ENCODE peak calls at places on chromosomes 12 and 14, in ten cellular contexts. One of them, this sample, is unnamed.

GRCh38 chr14:106530423-106531107 is 1004.2 kb downstream of the TMEM121 start:
- DNase-seq in mammary epithelial cell: no peak
- DNase-seq in PC-3: no peak
- DNase-seq in HepG2: peak
- DNase-seq in A549: peak
- DNase-seq in fibroblast of lung: no peak
- DNase-seq in OCI-LY7: peak
- DNase-seq in IMR-90: no peak
- DNase-seq in endothelial cell of umbilical vein: no peak
- DNase-seq in HCT116: no peak
- DNase-seq in this sample: no peak

GRCh38 chr12:114820773-114821172 is 136.8 kb upstream of the TBX3 start:
- DNase-seq in fibroblast of lung: no peak
- DNase-seq in PC-3: no peak
- DNase-seq in IMR-90: no peak
- DNase-seq in mammary epithelial cell: no peak
- DNase-seq in HepG2: no peak
- DNase-seq in OCI-LY7: no peak
- DNase-seq in A549: no peak
- DNase-seq in endothelial cell of umbilical vein: no peak
- DNase-seq in HCT116: no peak
- DNase-seq in this sample: no peak

GRCh38 chr12:131250028-131250950 is 296.6 kb downstream of the ADGRD1 start:
- DNase-seq in HCT116: no peak
- DNase-seq in HepG2: no peak
- DNase-seq in mammary epithelial cell: no peak
- DNase-seq in PC-3: no peak
- DNase-seq in fibroblast of lung: no peak
- DNase-seq in A549: peak
- DNase-seq in endothelial cell of umbilical vein: no peak
- DNase-seq in IMR-90: no peak
- DNase-seq in OCI-LY7: no peak
- DNase-seq in this sample: no peak

GRCh38 chr12:124916370-124917134 is 2.1 kb upstream of the UBC start:
- DNase-seq in IMR-90: peak
- DNase-seq in PC-3: peak
- DNase-seq in endothelial cell of umbilical vein: peak
- DNase-seq in mammary epithelial cell: peak
- DNase-seq in A549: peak
- DNase-seq in HCT116: peak
- DNase-seq in HepG2: peak
- DNase-seq in OCI-LY7: peak
- DNase-seq in fibroblast of lung: peak
- DNase-seq in this sample: no peak

GRCh38 chr12:19811922-19812321 is 372.6 kb downstream of the AEBP2 start:
- DNase-seq in fibroblast of lung: no peak
- DNase-seq in A549: no peak
- DNase-seq in PC-3: no peak
- DNase-seq in HCT116: no peak
- DNase-seq in mammary epithelial cell: no peak
- DNase-seq in endothelial cell of umbilical vein: no peak
- DNase-seq in OCI-LY7: no peak
- DNase-seq in IMR-90: no peak
- DNase-seq in HepG2: no peak
- DNase-seq in this sample: no peak

GRCh38 chr14:42671636-42672035 is 1065.0 kb downstream of the LRFN5 start:
- DNase-seq in HepG2: no peak
- DNase-seq in endothelial cell of umbilical vein: no peak
- DNase-seq in PC-3: peak
- DNase-seq in HCT116: no peak
- DNase-seq in mammary epithelial cell: no peak
- DNase-seq in fibroblast of lung: peak
- DNase-seq in IMR-90: no peak
- DNase-seq in A549: no peak
- DNase-seq in OCI-LY7: no peak
- DNase-seq in this sample: no peak

GRCh38 chr14:25049559-25050493 is at the start of gene STXBP6:
- DNase-seq in OCI-LY7: no peak
- DNase-seq in HCT116: no peak
- DNase-seq in HepG2: peak
- DNase-seq in endothelial cell of umbilical vein: peak
- DNase-seq in PC-3: no peak
- DNase-seq in fibroblast of lung: peak
- DNase-seq in A549: peak
- DNase-seq in IMR-90: peak
- DNase-seq in mammary epithelial cell: peak
- DNase-seq in this sample: no peak

GRCh38 chr12:75774309-75775052 is 257.1 kb downstream of the PHLDA1 start:
- DNase-seq in IMR-90: no peak
- DNase-seq in fibroblast of lung: peak
- DNase-seq in mammary epithelial cell: no peak
- DNase-seq in A549: no peak
- DNase-seq in endothelial cell of umbilical vein: no peak
- DNase-seq in HepG2: no peak
- DNase-seq in OCI-LY7: peak
- DNase-seq in HCT116: no peak
- DNase-seq in PC-3: no peak
- DNase-seq in this sample: no peak

GRCh38 chr12:78898416-78898815 is 33.8 kb downstream of the SYT1 start:
- DNase-seq in HepG2: no peak
- DNase-seq in HCT116: no peak
- DNase-seq in PC-3: no peak
- DNase-seq in OCI-LY7: no peak
- DNase-seq in IMR-90: no peak
- DNase-seq in mammary epithelial cell: no peak
- DNase-seq in A549: no peak
- DNase-seq in endothelial cell of umbilical vein: peak
- DNase-seq in fibroblast of lung: peak
- DNase-seq in this sample: no peak

GRCh38 chr14:64654931-64655330 is 49.3 kb upstream of the PLEKHG3 start:
- DNase-seq in IMR-90: no peak
- DNase-seq in HepG2: no peak
- DNase-seq in HCT116: no peak
- DNase-seq in endothelial cell of umbilical vein: no peak
- DNase-seq in mammary epithelial cell: no peak
- DNase-seq in OCI-LY7: no peak
- DNase-seq in fibroblast of lung: no peak
- DNase-seq in PC-3: no peak
- DNase-seq in A549: no peak
- DNase-seq in this sample: no peak

GRCh38 chr12:5407457-5407856 is 24.5 kb upstream of the NTF3 start:
- DNase-seq in OCI-LY7: no peak
- DNase-seq in HCT116: no peak
- DNase-seq in IMR-90: peak
- DNase-seq in fibroblast of lung: no peak
- DNase-seq in HepG2: no peak
- DNase-seq in PC-3: no peak
- DNase-seq in mammary epithelial cell: no peak
- DNase-seq in endothelial cell of umbilical vein: no peak
- DNase-seq in A549: no peak
- DNase-seq in this sample: no peak

GRCh38 chr12:117226505-117226904 is 36.2 kb upstream of the FBXO21 start:
- DNase-seq in HCT116: no peak
- DNase-seq in A549: no peak
- DNase-seq in IMR-90: no peak
- DNase-seq in OCI-LY7: no peak
- DNase-seq in PC-3: no peak
- DNase-seq in fibroblast of lung: no peak
- DNase-seq in mammary epithelial cell: no peak
- DNase-seq in HepG2: no peak
- DNase-seq in endothelial cell of umbilical vein: no peak
- DNase-seq in this sample: no peak

GRCh38 chr12:108589028-108589839 is 8.7 kb downstream of the TMEM119 start:
- DNase-seq in mammary epithelial cell: no peak
- DNase-seq in A549: no peak
- DNase-seq in fibroblast of lung: peak
- DNase-seq in HepG2: no peak
- DNase-seq in OCI-LY7: no peak
- DNase-seq in IMR-90: no peak
- DNase-seq in PC-3: no peak
- DNase-seq in HCT116: no peak
- DNase-seq in endothelial cell of umbilical vein: no peak
- DNase-seq in this sample: no peak

GRCh38 chr12:127342861-127343260 is 924.1 kb upstream of the TMEM132C start:
- DNase-seq in PC-3: peak
- DNase-seq in fibroblast of lung: no peak
- DNase-seq in IMR-90: no peak
- DNase-seq in endothelial cell of umbilical vein: no peak
- DNase-seq in mammary epithelial cell: no peak
- DNase-seq in HCT116: no peak
- DNase-seq in OCI-LY7: no peak
- DNase-seq in HepG2: no peak
- DNase-seq in A549: no peak
- DNase-seq in this sample: no peak

GRCh38 chr14:87411370-87411769 is 581.6 kb downstream of the GALC start:
- DNase-seq in endothelial cell of umbilical vein: no peak
- DNase-seq in fibroblast of lung: no peak
- DNase-seq in OCI-LY7: no peak
- DNase-seq in HCT116: no peak
- DNase-seq in HepG2: no peak
- DNase-seq in IMR-90: no peak
- DNase-seq in A549: no peak
- DNase-seq in mammary epithelial cell: no peak
- DNase-seq in PC-3: no peak
- DNase-seq in this sample: no peak

GRCh38 chr12:65232490-65233077 is 45.9 kb upstream of the MSRB3 start:
- DNase-seq in OCI-LY7: peak
- DNase-seq in endothelial cell of umbilical vein: peak
- DNase-seq in PC-3: peak
- DNase-seq in fibroblast of lung: peak
- DNase-seq in HepG2: no peak
- DNase-seq in A549: peak
- DNase-seq in mammary epithelial cell: peak
- DNase-seq in HCT116: no peak
- DNase-seq in IMR-90: peak
- DNase-seq in this sample: no peak

GRCh38 chr14:21118933-21119332 is 18.1 kb downstream of the TMEM253 start:
- DNase-seq in fibroblast of lung: no peak
- DNase-seq in HepG2: no peak
- DNase-seq in OCI-LY7: no peak
- DNase-seq in mammary epithelial cell: no peak
- DNase-seq in endothelial cell of umbilical vein: no peak
- DNase-seq in A549: no peak
- DNase-seq in IMR-90: no peak
- DNase-seq in HCT116: no peak
- DNase-seq in PC-3: no peak
- DNase-seq in this sample: no peak

DNA sequence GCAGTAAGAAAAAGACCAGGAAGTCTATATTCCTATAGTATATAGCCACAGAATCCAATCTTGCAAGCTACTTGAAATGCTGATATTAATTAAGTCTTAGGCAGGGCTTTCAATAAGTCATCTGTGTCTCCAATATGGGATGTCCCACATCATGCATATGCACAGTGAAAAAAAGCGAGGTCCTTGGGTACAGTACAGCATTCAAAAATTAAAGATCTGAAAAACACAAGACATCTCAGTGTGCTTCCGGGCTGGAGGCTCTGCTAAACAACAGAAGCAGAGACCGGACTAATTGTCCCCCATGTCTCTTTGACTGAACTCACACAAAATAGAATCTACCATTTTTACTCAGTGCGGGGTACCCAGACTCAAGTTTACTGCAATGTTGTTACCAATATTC is 156.0 kb downstream of the DAD1 start:
- DNase-seq in OCI-LY7: peak
- DNase-seq in PC-3: no peak
- DNase-seq in IMR-90: no peak
- DNase-seq in fibroblast of lung: no peak
- DNase-seq in A549: no peak
- DNase-seq in HepG2: no peak
- DNase-seq in endothelial cell of umbilical vein: no peak
- DNase-seq in HCT116: no peak
- DNase-seq in mammary epithelial cell: no peak
- DNase-seq in this sample: no peak
- H3K4me2 ChIP-seq in OCI-LY7: peak
- H3K4me2 ChIP-seq in PC-3: peak
- H3K4me2 ChIP-seq in IMR-90: no peak
- H3K4me2 ChIP-seq in fibroblast of lung: no peak
- H3K4me2 ChIP-seq in A549: peak
- H3K4me2 ChIP-seq in HepG2: no peak
- H3K4me2 ChIP-seq in endothelial cell of umbilical vein: peak
- H3K4me2 ChIP-seq in HCT116: no peak
- H3K4me2 ChIP-seq in mammary epithelial cell: no peak
- H3K4me2 ChIP-seq in this sample: peak

DNA sequence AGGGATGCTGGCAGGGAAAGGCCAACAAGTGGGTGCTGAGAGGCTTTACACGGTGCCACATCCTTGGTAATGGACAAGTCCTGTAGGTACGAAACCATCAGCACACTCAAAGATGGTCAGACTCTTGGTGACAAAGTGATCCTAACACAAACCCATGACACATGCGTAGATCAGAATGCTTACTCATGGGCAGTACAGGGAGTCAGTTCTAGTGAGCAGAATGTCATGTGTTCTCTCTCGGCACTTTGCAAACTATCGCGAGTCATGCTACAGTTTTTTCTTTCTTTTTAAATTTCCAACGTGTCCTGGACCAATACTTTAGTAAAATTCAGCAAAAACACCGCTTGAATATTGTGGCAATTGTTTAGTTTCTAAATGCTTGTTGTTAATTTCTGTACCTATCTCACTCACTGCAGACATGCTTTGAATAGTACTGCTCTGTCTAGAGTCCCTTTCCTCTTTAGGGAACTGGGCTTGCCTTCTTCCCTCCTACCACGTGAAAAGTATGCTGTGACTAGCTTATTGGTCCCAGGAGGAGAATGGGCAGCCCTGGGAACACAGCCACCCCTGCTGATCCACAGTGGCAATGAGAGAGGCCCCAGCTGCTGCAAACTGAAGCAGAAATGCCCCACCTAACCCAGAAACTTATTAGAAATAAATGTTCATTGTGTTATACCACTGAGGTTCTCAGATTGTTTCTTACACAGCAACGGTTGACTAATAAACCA is 62.4 kb downstream of the UBR7 start:
- DNase-seq in A549: peak
- DNase-seq in endothelial cell of umbilical vein: no peak
- DNase-seq in OCI-LY7: no peak
- DNase-seq in fibroblast of lung: peak
- DNase-seq in HCT116: no peak
- DNase-seq in IMR-90: peak
- DNase-seq in PC-3: peak
- DNase-seq in HepG2: peak
- DNase-seq in mammary epithelial cell: peak
- DNase-seq in this sample: peak
- H3K4me2 ChIP-seq in A549: peak
- H3K4me2 ChIP-seq in endothelial cell of umbilical vein: no peak
- H3K4me2 ChIP-seq in OCI-LY7: no peak
- H3K4me2 ChIP-seq in fibroblast of lung: no peak
- H3K4me2 ChIP-seq in HCT116: no peak
- H3K4me2 ChIP-seq in IMR-90: peak
- H3K4me2 ChIP-seq in PC-3: peak
- H3K4me2 ChIP-seq in HepG2: no peak
- H3K4me2 ChIP-seq in mammary epithelial cell: no peak
- H3K4me2 ChIP-seq in this sample: no peak

GRCh38 chr12:910416-910815 is 39.1 kb downstream of the RAD52 start:
- DNase-seq in endothelial cell of umbilical vein: no peak
- DNase-seq in OCI-LY7: no peak
- DNase-seq in HepG2: no peak
- DNase-seq in PC-3: no peak
- DNase-seq in fibroblast of lung: no peak
- DNase-seq in IMR-90: no peak
- DNase-seq in mammary epithelial cell: no peak
- DNase-seq in HCT116: no peak
- DNase-seq in A549: no peak
- DNase-seq in this sample: no peak
- H3K4me2 ChIP-seq in endothelial cell of umbilical vein: no peak
- H3K4me2 ChIP-seq in OCI-LY7: no peak
- H3K4me2 ChIP-seq in HepG2: no peak
- H3K4me2 ChIP-seq in PC-3: no peak
- H3K4me2 ChIP-seq in fibroblast of lung: no peak
- H3K4me2 ChIP-seq in IMR-90: no peak
- H3K4me2 ChIP-seq in mammary epithelial cell: no peak
- H3K4me2 ChIP-seq in HCT116: no peak
- H3K4me2 ChIP-seq in A549: no peak
- H3K4me2 ChIP-seq in this sample: no peak

GRCh38 chr12:53998900-53999236 is 1.1 kb upstream of the HOXC9 start:
- DNase-seq in endothelial cell of umbilical vein: no peak
- DNase-seq in IMR-90: no peak
- DNase-seq in HepG2: no peak
- DNase-seq in A549: no peak
- DNase-seq in mammary epithelial cell: no peak
- DNase-seq in HCT116: no peak
- DNase-seq in fibroblast of lung: no peak
- DNase-seq in OCI-LY7: no peak
- DNase-seq in PC-3: no peak
- DNase-seq in this sample: no peak
- H3K4me2 ChIP-seq in endothelial cell of umbilical vein: no peak
- H3K4me2 ChIP-seq in IMR-90: no peak
- H3K4me2 ChIP-seq in HepG2: no peak
- H3K4me2 ChIP-seq in A549: peak
- H3K4me2 ChIP-seq in mammary epithelial cell: peak
- H3K4me2 ChIP-seq in HCT116: peak
- H3K4me2 ChIP-seq in fibroblast of lung: no peak
- H3K4me2 ChIP-seq in OCI-LY7: no peak
- H3K4me2 ChIP-seq in PC-3: peak
- H3K4me2 ChIP-seq in this sample: peak